ENCODE peak calls at places on chromosome 16, in six cellular contexts. R is Caco-2; L is GM12865; E is NCI-H2171; J is stimulated activated CD8-positive, alpha-beta memory T cell treated with anti-CD3 and anti-CD28 coated beads, Interleukin-15, amount 100 ng/mL, for 48 hours; W is cardiac muscle cell. H is an unnamed sample.

GRCh38 chr16:49619811-49620157 is 236.1 kb downstream of the ZNF423 start:
- DNase-seq in W (no peak), J (no peak), L (no peak), R (no peak), E (no peak), H (no peak)

GRCh38 chr16:55480228-55480655 is 1.2 kb downstream of the MMP2 start:
- DNase-seq in J (no peak), L (no peak), E (no peak), W (peak; percentile 98), R (no peak), H (no peak)

GRCh38 chr16:54239441-54239840 is 47.1 kb downstream of the IRX3 start:
- DNase-seq in J (no peak), R (no peak), W (peak; percentile 21), E (no peak), L (no peak), H (no peak)

GRCh38 chr16:80804061-80804450 is 342 bp downstream of the CDYL2 start:
- DNase-seq in R (peak; percentile 50), E (no peak), L (peak; percentile 82), J (peak; percentile 20), W (peak; percentile 76), H (peak; percentile 73)

GRCh38 chr16:1324286-1324826 is 9.1 kb upstream of the BAIAP3 start:
- DNase-seq in R (no peak), J (no peak), W (no peak), E (no peak), L (no peak), H (no peak)

GRCh38 chr16:57681950-57682728 is 12.5 kb upstream of the DRC7 start:
- DNase-seq in J (no peak), W (no peak), R (no peak), E (no peak), L (no peak), H (no peak)

GRCh38 chr16:11168386-11169065 is 87.5 kb downstream of the SOCS1 start:
- DNase-seq in E (peak; percentile 83), W (peak; percentile 9), L (no peak), J (no peak), R (no peak), H (no peak)

GRCh38 chr16:23538919-23539278 is 18.3 kb downstream of the EARS2 start:
- DNase-seq in L (no peak), R (no peak), E (no peak), W (no peak), J (no peak), H (no peak)

GRCh38 chr16:59021751-59022150 is 287.6 kb upstream of the GOT2 start:
- DNase-seq in L (no peak), R (no peak), W (no peak), J (no peak), E (no peak), H (no peak)

GRCh38 chr16:11707679-11708197 is 34.9 kb downstream of the TXNDC11 start:
- DNase-seq in R (no peak), L (no peak), W (no peak), E (no peak), J (no peak), H (no peak)

GRCh38 chr16:54174750-54175149 is 111.8 kb downstream of the IRX3 start:
- DNase-seq in J (no peak), R (no peak), W (no peak), E (no peak), L (no peak), H (no peak)

GRCh38 chr16:57042157-57043111 is 49.9 kb upstream of the CPNE2 start:
- DNase-seq in W (no peak), J (peak; percentile 81), L (peak; percentile 92), E (no peak), R (no peak), H (no peak)

GRCh38 chr16:14399397-14400284 is 230.4 kb downstream of the PARN start:
- DNase-seq in J (no peak), R (peak; percentile 74), L (peak; percentile 86), E (no peak), W (peak; percentile 58), H (no peak)

GRCh38 chr16:85206472-85207356 is 94.4 kb upstream of the CIBAR2 start:
- DNase-seq in E (no peak), R (no peak), J (no peak), L (no peak), W (peak; percentile 68), H (peak; percentile 39)

GRCh38 chr16:10597184-10597583 is 16.8 kb upstream of the EMP2 start:
- DNase-seq in R (no peak), E (no peak), W (no peak), L (peak; percentile 64), J (no peak), H (no peak)

GRCh38 chr16:84730406-84731106 is 30.8 kb downstream of the USP10 start:
- DNase-seq in W (peak; percentile 93), R (peak; percentile 53), E (no peak), L (peak; percentile 76), J (no peak), H (peak; percentile 39)

GRCh38 chr16:57795431-57795878 is 6.8 kb downstream of the KIFC3 start:
- DNase-seq in J (no peak), E (peak; percentile 77), W (peak; percentile 67), R (peak; percentile 76), L (peak; percentile 70), H (peak; percentile 54)

H was measured in dermis microvascular lymphatic vessel endothelial cell.